ENCODE peak calls at places on chromosome 14, in nine cellular contexts. E is stomach, X is breast epithelium, W is A549, G is ovary, Y is heart left ventricle, P is endothelial cell of umbilical vein, J is esophagus squamous epithelium, F is IMR-90. Q is an unnamed sample.

GRCh38 chr14:73741876-73742519 is 27.8 kb upstream of the PNMA1 start:
- DNase-seq in E (no peak), X (no peak), W (no peak), G (peak; percentile 59), Y (no peak), P (peak; percentile 41), J (no peak), F (no peak), Q (no peak)

GRCh38 chr14:23438130-23438893 is 2.9 kb upstream of the MYH7 start:
- DNase-seq in E (no peak), X (peak; percentile 34), W (no peak), G (no peak), Y (peak; percentile 82), P (no peak), J (no peak), F (no peak), Q (no peak)

GRCh38 chr14:48584031-48584430 is 908.6 kb upstream of the MDGA2 start:
- DNase-seq in E (no peak), X (no peak), W (no peak), G (no peak), Y (no peak), P (no peak), J (no peak), F (peak; percentile 88), Q (no peak)

GRCh38 chr14:59482471-59483331 is 1.5 kb downstream of the L3HYPDH start:
- DNase-seq in E (no peak), X (no peak), W (peak; percentile 83), G (no peak), Y (no peak), P (peak; percentile 73), J (no peak), F (peak; percentile 95), Q (peak; percentile 12)

GRCh38 chr14:69606258-69606657 is 5.1 kb upstream of the SUSD6 start:
- DNase-seq in E (no peak), X (no peak), W (no peak), G (no peak), Y (no peak), P (no peak), J (no peak), F (no peak), Q (no peak)

GRCh38 chr14:92475451-92476187 is 38.0 kb upstream of the RIN3 start:
- DNase-seq in E (no peak), X (no peak), W (no peak), G (peak; percentile 50), Y (peak; percentile 65), P (peak; percentile 52), J (no peak), F (no peak), Q (no peak)

GRCh38 chr14:28774764-28775738 is 8.5 kb downstream of the FOXG1 start:
- DNase-seq in E (no peak), X (no peak), W (no peak), G (no peak), Y (no peak), P (no peak), J (no peak), F (no peak), Q (no peak)

GRCh38 chr14:75295491-75296338 is 17.1 kb downstream of the FOS start:
- DNase-seq in E (peak; percentile 87), X (peak; percentile 87), W (peak; percentile 82), G (peak; percentile 85), Y (peak; percentile 84), P (peak; percentile 82), J (no peak), F (peak; percentile 64), Q (peak; percentile 79)

GRCh38 chr14:89185919-89186849 is 230.8 kb downstream of the FOXN3 start:
- DNase-seq in E (no peak), X (no peak), W (peak; percentile 3), G (no peak), Y (no peak), P (no peak), J (no peak), F (peak; percentile 88), Q (peak; percentile 66)

GRCh38 chr14:30996892-30997659 is 28.4 kb upstream of the AP4S1 start:
- DNase-seq in E (no peak), X (no peak), W (no peak), G (no peak), Y (no peak), P (no peak), J (no peak), F (no peak), Q (no peak)

GRCh38 chr14:38994721-38995120 is 108.3 kb downstream of the SEC23A start:
- DNase-seq in E (no peak), X (no peak), W (no peak), G (no peak), Y (no peak), P (peak; percentile 79), J (no peak), F (no peak), Q (no peak)

GRCh38 chr14:53845813-53846693 is 110.6 kb downstream of the BMP4 start:
- DNase-seq in E (no peak), X (no peak), W (peak; percentile 72), G (no peak), Y (no peak), P (no peak), J (no peak), F (no peak), Q (no peak)

GRCh38 chr14:68888025-68888850 is 90.9 kb downstream of the ACTN1 start:
- DNase-seq in E (no peak), X (peak; percentile 41), W (no peak), G (no peak), Y (no peak), P (no peak), J (no peak), F (no peak), Q (no peak)

GRCh38 chr14:58463147-58463546 is 35.6 kb downstream of the KIAA0586 start:
- DNase-seq in E (no peak), X (no peak), W (no peak), G (no peak), Y (no peak), P (no peak), J (no peak), F (no peak), Q (no peak)

GRCh38 chr14:70278281-70278680 is 81.2 kb downstream of the COX16 start:
- DNase-seq in E (no peak), X (no peak), W (no peak), G (no peak), Y (no peak), P (no peak), J (no peak), F (no peak), Q (no peak)

GRCh38 chr14:23638414-23639047 is 2.4 kb downstream of the DHRS2 start:
- DNase-seq in E (no peak), X (no peak), W (no peak), G (no peak), Y (no peak), P (no peak), J (no peak), F (no peak), Q (no peak)

GRCh38 chr14:72883963-72884362 is 9.9 kb downstream of the DPF3 start:
- DNase-seq in E (no peak), X (no peak), W (no peak), G (no peak), Y (no peak), P (peak; percentile 91), J (no peak), F (peak; percentile 55), Q (no peak)

GRCh38 chr14:22555573-22556011 is 33.4 kb downstream of the DAD1 start:
- DNase-seq in E (no peak), X (no peak), W (no peak), G (no peak), Y (no peak), P (no peak), J (no peak), F (peak; percentile 52), Q (no peak)

DNA sequence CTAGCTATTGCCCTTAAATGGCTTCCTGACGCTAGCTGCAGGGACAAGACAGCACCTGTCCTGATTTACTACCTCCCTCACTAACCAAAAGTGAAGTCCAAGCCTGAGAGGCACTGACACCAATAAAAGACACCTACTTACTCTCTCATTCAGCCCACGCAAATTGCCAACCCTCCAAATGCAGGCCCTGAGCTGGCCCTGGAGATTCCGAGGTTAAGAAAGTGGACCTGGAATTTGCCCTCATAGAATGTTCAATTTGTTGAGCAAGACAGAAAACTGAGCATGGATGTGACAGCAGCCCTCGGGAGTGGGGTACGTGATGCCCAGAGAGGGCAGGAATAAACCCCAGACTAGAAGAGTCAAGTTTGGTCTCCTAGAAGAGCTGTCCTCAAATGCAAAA is 16.4 kb downstream of the SERPINA3 start:
- DNase-seq in E (no peak), X (no peak), W (no peak), G (no peak), Y (no peak), P (no peak), J (no peak), F (no peak), Q (no peak)
- H3K27ac ChIP-seq in E (no peak overlapping the region), X (no peak overlapping the region), W (no peak overlapping the region), G (no peak overlapping the region), Y (no peak overlapping the region), P (no peak overlapping the region), J (no peak overlapping the region), F (no peak overlapping the region), Q (no peak overlapping the region)

GRCh38 chr14:50003213-50004021 is 110.5 kb downstream of the ARF6 start:
- DNase-seq in E (peak; percentile 85), X (peak; percentile 75), W (peak; percentile 75), G (peak; percentile 77), Y (peak; percentile 84), P (peak; percentile 31), J (peak; percentile 43), F (peak; percentile 35), Q (peak; percentile 67)
- TF ChIP-seq POLR2A in E (no peak), X (no peak), W (peak; percentile 66), G (no peak), Y (peak; percentile 61), P (peak; percentile 64), J (no peak), F (no peak), Q (peak; percentile 52)

GRCh38 chr14:52265248-52265647 is 2.2 kb upstream of the PTGDR start:
- DNase-seq in E (no peak), X (no peak), W (no peak), G (no peak), Y (no peak), P (peak; percentile 61), J (no peak), F (no peak), Q (no peak)

GRCh38 chr14:52268191-52269061 is 928 bp downstream of the PTGDR start:
- DNase-seq in E (no peak), X (no peak), W (no peak), G (no peak), Y (peak; percentile 22), P (no peak), J (no peak), F (peak; percentile 13), Q (no peak)

GRCh38 chr14:52267501-52268190 is at the start of gene PTGDR:
- DNase-seq in E (peak; percentile 30), X (no peak), W (no peak), G (peak; percentile 18), Y (peak; percentile 38), P (no peak), J (no peak), F (no peak), Q (no peak)

GRCh38 chr14:52266782-52267181 is 716 bp upstream of the PTGDR start:
- DNase-seq in E (no peak), X (no peak), W (no peak), G (no peak), Y (no peak), P (no peak), J (no peak), F (no peak), Q (no peak)

GRCh38 chr14:52266179-52266578 is 1.3 kb upstream of the PTGDR start:
- DNase-seq in E (no peak), X (no peak), W (no peak), G (no peak), Y (peak; percentile 40), P (no peak), J (no peak), F (peak; percentile 49), Q (no peak)
- H3K27ac ChIP-seq in E (peak overlapping the region; percentile 5), X (no peak overlapping the region), W (no peak overlapping the region), G (no peak overlapping the region), Y (no peak overlapping the region), P (no peak overlapping the region), J (no peak overlapping the region), F (no peak overlapping the region), Q (no peak overlapping the region)

GRCh38 chr14:50560929-50561280 is 960 bp downstream of the ATL1 start:
- DNase-seq in E (peak; percentile 74), X (peak; percentile 81), W (peak; percentile 51), G (peak; percentile 86), Y (peak; percentile 83), P (peak; percentile 26), J (peak; percentile 15), F (peak; percentile 71), Q (peak; percentile 85)
- TF ChIP-seq POLR2A in E (no peak), X (peak; percentile 21), W (peak; percentile 33), G (peak; percentile 68), Y (no peak), P (no peak), J (no peak), F (peak; percentile 13), Q (peak; percentile 72)